ENCODE peak calls at places on chromosomes 4 and X, in seven cellular contexts. M is fibroblast of the aortic adventitia; F is heart left ventricle; Q is HFFc6; Z is lower lobe of right lung; Y is stimulated activated CD8-positive, alpha-beta memory T cell treated with anti-CD3 and anti-CD28 coated beads, Interleukin-7, amount 100 ng/mL, for 1 hour; U is right lobe of liver. W is an unnamed sample.
A peak's percentile ranks its signal among the peaks of the same experiment; 100 is the strongest.

GRCh38 chrX:77389891-77390290 is 57.3 kb upstream of the FGF16 start:
- DNase-seq in Y (no peak), U (no peak), Z (no peak), Q (no peak), M (no peak), F (no peak), W (no peak)

GRCh38 chrX:77174680-77175336 is 272.4 kb upstream of the FGF16 start:
- DNase-seq in Q (no peak), Z (no peak), M (peak; percentile 93), U (no peak), F (no peak), Y (no peak), W (no peak)

GRCh38 chr4:47068986-47069385 is 37.6 kb downstream of the GABRB1 start:
- DNase-seq in M (peak; percentile 57), Q (no peak), U (no peak), Y (no peak), F (no peak), Z (no peak), W (no peak)

GRCh38 chr4:152539556-152540292 is 3.8 kb upstream of the FBXW7 start:
- DNase-seq in Q (no peak), Z (no peak), M (no peak), Y (no peak), U (no peak), F (no peak), W (no peak)

GRCh38 chr4:177680308-177680707 is 238.1 kb upstream of the AGA start:
- DNase-seq in M (no peak), U (no peak), Y (no peak), Q (no peak), F (no peak), Z (no peak), W (no peak)

GRCh38 chr4:128177376-128177959 is 110.1 kb downstream of the PGRMC2 start:
- DNase-seq in Q (no peak), U (no peak), F (no peak), Z (no peak), Y (no peak), M (peak; percentile 32), W (no peak)

GRCh38 chrX:115344885-115345653 is 55.6 kb downstream of the LUZP4 start:
- DNase-seq in Q (peak; percentile 94), M (peak; percentile 97), F (peak; percentile 85), U (peak; percentile 89), Z (peak; percentile 81), Y (no peak), W (no peak)

GRCh38 chr4:665751-666435 is 8.2 kb downstream of the ATP5ME start:
- DNase-seq in Q (no peak), M (no peak), Z (peak; percentile 42), U (peak; percentile 17), F (no peak), Y (no peak), W (no peak)

GRCh38 chr4:141999446-142000143 is 363.2 kb downstream of the IL15 start:
- DNase-seq in M (peak; percentile 9), Z (no peak), U (no peak), Y (no peak), F (no peak), Q (no peak), W (no peak)

GRCh38 chr4:89248879-89249281 is 58.7 kb downstream of the GPRIN3 start:
- DNase-seq in Q (no peak), F (no peak), U (no peak), Y (no peak), M (no peak), Z (no peak), W (no peak)

GRCh38 chrX:150525061-150525919 is 43.1 kb upstream of the MTM1 start:
- DNase-seq in Y (no peak), Z (no peak), U (no peak), Q (no peak), F (peak; percentile 32), M (no peak), W (no peak)

GRCh38 chr4:124931050-124931449 is 218.5 kb upstream of the ANKRD50 start:
- DNase-seq in Q (peak; percentile 10), Z (no peak), M (peak; percentile 67), U (no peak), F (no peak), Y (no peak), W (no peak)

GRCh38 chr4:168511780-168512467 is 15.1 kb downstream of the PALLD start:
- DNase-seq in Z (no peak), U (no peak), F (no peak), Y (peak; percentile 9), M (no peak), Q (no peak), W (peak; percentile 61)

GRCh38 chr4:152836936-152837335 is 57.2 kb downstream of the ARFIP1 start:
- DNase-seq in Y (no peak), Z (no peak), Q (no peak), F (no peak), M (no peak), U (no peak), W (no peak)

GRCh38 chrX:143934542-143934941 is 50.7 kb downstream of the UBE2NL start:
- DNase-seq in Z (no peak), U (no peak), Q (no peak), Y (no peak), M (no peak), F (no peak), W (no peak)

GRCh38 chr4:25863347-25863784 is 578 bp upstream of the SEL1L3 start:
- DNase-seq in U (peak; percentile 56), Q (no peak), Y (no peak), F (no peak), Z (peak; percentile 66), M (no peak), W (no peak)

GRCh38 chr4:148444296-148445070 is 2.3 kb upstream of the NR3C2 start:
- DNase-seq in F (peak; percentile 41), Z (peak; percentile 60), M (no peak), U (peak; percentile 54), Q (no peak), Y (peak; percentile 20), W (peak; percentile 45)

GRCh38 chr4:37279894-37280592 is 35.5 kb downstream of the NWD2 start:
- DNase-seq in Q (no peak), M (no peak), U (no peak), Y (no peak), F (no peak), Z (no peak), W (no peak)

GRCh38 chr4:135277980-135278315 is 1076.4 kb upstream of the PABPC4L start:
- DNase-seq in Z (no peak), U (no peak), M (no peak), Q (no peak), Y (no peak), F (no peak), W (no peak)

GRCh38 chr4:6769984-6770420 is 12.5 kb upstream of the KIAA0232 start:
- DNase-seq in M (no peak), Z (peak; percentile 2), Q (no peak), F (no peak), U (no peak), Y (no peak), W (no peak)

GRCh38 chr4:22410645-22411247 is 105.1 kb downstream of the ADGRA3 start:
- DNase-seq in Q (peak; percentile 3), Z (no peak), M (peak; percentile 48), Y (no peak), U (no peak), F (no peak), W (no peak)

GRCh38 chrX:1582686-1583437 is 8.5 kb upstream of the AKAP17A start:
- DNase-seq in Y (no peak), F (no peak), U (no peak), Z (no peak), Q (peak; percentile 50), M (no peak), W (peak; percentile 40)

GRCh38 chr4:145130788-145131398 is 32.8 kb downstream of the ABCE1 start:
- DNase-seq in Z (no peak), Q (peak; percentile 90), F (no peak), Y (no peak), U (no peak), M (peak; percentile 92), W (no peak)

GRCh38 chr4:162981823-162982222 is 184.9 kb downstream of the NAF1 start:
- DNase-seq in Z (no peak), Y (no peak), M (no peak), U (no peak), F (no peak), Q (no peak), W (no peak)

GRCh38 chrX:48648299-48648698 is 35.3 kb upstream of the WAS start:
- DNase-seq in F (peak; percentile 6), M (peak; percentile 68), Y (peak; percentile 14), Q (peak; percentile 44), U (no peak), Z (no peak), W (peak; percentile 12)

GRCh38 chrX:154485150-154486051 is 1.0 kb downstream of the UBL4A start:
- DNase-seq in F (no peak), Y (no peak), Z (no peak), Q (no peak), M (no peak), U (peak; percentile 16), W (no peak)

GRCh38 chrX:132045456-132045855 is 22.4 kb downstream of the STK26 start:
- DNase-seq in Z (no peak), U (no peak), Q (no peak), M (no peak), F (no peak), Y (no peak), W (no peak)

GRCh38 chr4:132240094-132240493 is 909.0 kb upstream of the PCDH10 start:
- DNase-seq in Y (no peak), F (no peak), M (no peak), U (no peak), Q (no peak), Z (no peak), W (no peak)

GRCh38 chr4:151604238-151604637 is 156.6 kb downstream of the GATB start:
- DNase-seq in Z (no peak), F (no peak), Y (no peak), Q (peak; percentile 12), M (peak; percentile 47), U (no peak), W (no peak)

GRCh38 chrX:107826286-107827136 is 845 bp downstream of the MID2 start:
- DNase-seq in F (peak; percentile 12), Y (peak; percentile 20), U (peak; percentile 42), Q (peak; percentile 31), M (peak; percentile 48), Z (peak; percentile 55), W (peak; percentile 7)

GRCh38 chr4:5098176-5098575 is 46.9 kb downstream of the STK32B start:
- DNase-seq in Y (no peak), U (no peak), Q (no peak), Z (no peak), F (no peak), M (no peak), W (no peak)

GRCh38 chr4:98688416-98689290 is 30.2 kb upstream of the TSPAN5 start:
- DNase-seq in M (peak; percentile 27), U (no peak), Y (no peak), F (no peak), Z (no peak), Q (peak; percentile 84), W (no peak)

GRCh38 chr4:1576200-1576960 is 107.7 kb downstream of the FAM53A start:
- DNase-seq in U (no peak), Y (no peak), M (no peak), Z (peak; percentile 41), F (no peak), Q (no peak), W (no peak)

GRCh38 chr4:1996866-1997611 is 11.7 kb downstream of the NELFA start:
- DNase-seq in F (no peak), U (no peak), Y (no peak), Z (no peak), M (no peak), Q (no peak), W (no peak)

GRCh38 chr4:87092389-87093141 is 127.9 kb downstream of the KLHL8 start:
- DNase-seq in F (peak; percentile 66), Z (peak; percentile 86), M (peak; percentile 88), U (peak; percentile 81), Y (no peak), Q (peak; percentile 89), W (no peak)

GRCh38 chr4:911871-912490 is 20.1 kb downstream of the GAK start:
- DNase-seq in Y (no peak), F (no peak), M (no peak), Q (no peak), U (peak; percentile 19), Z (peak; percentile 36), W (no peak)

GRCh38 chr4:144578681-144579080 is 67.3 kb upstream of the HHIP start:
- DNase-seq in U (no peak), F (no peak), M (peak; percentile 47), Z (no peak), Y (no peak), Q (peak; percentile 43), W (no peak)

GRCh38 chrX:8067754-8068469 is 103.2 kb downstream of the VCX2 start:
- DNase-seq in M (no peak), Y (no peak), Q (no peak), Z (no peak), U (no peak), F (no peak), W (no peak)

W was measured in effector memory CD4-positive, alpha-beta T cell.